ENCODE peak calls at places on chromosomes 7 and 10, in five cellular contexts. B, P, S, F and Y are unnamed samples.

GRCh38 chr7:113752289-113752688 is 166.5 kb downstream of the PPP1R3A start:
- DNase-seq in B (no peak), P (no peak), S (no peak), F (no peak), Y (no peak)

GRCh38 chr7:111852081-111852480 is 289.8 kb upstream of the IMMP2L start:
- DNase-seq in B (no peak), P (no peak), S (no peak), F (no peak), Y (no peak)

GRCh38 chr7:34156336-34156735 is 251.0 kb downstream of the BMPER start:
- DNase-seq in B (no peak), P (no peak), S (no peak), F (no peak), Y (no peak)

GRCh38 chr7:129845972-129846327 is 106.8 kb downstream of the UBE2H start:
- DNase-seq in B (no peak), P (no peak), S (no peak), F (no peak), Y (peak)

GRCh38 chr10:86662186-86663045 is 5.9 kb upstream of the LDB3 start:
- DNase-seq in B (no peak), P (no peak), S (peak), F (no peak), Y (no peak)

GRCh38 chr10:113957013-113957412 is 86.7 kb upstream of the ADRB1 start:
- DNase-seq in B (peak), P (no peak), S (no peak), F (peak), Y (no peak)

GRCh38 chr10:84493951-84494848 is 165.8 kb downstream of the CCSER2 start:
- DNase-seq in B (no peak), P (no peak), S (no peak), F (no peak), Y (peak)

GRCh38 chr7:8125680-8126444 is 136.1 kb downstream of the ICA1 start:
- DNase-seq in B (no peak), P (no peak), S (no peak), F (no peak), Y (no peak)

GRCh38 chr7:140661124-140661523 is 11.6 kb upstream of the ADCK2 start:
- DNase-seq in B (no peak), P (no peak), S (no peak), F (no peak), Y (no peak)

GRCh38 chr7:1920266-1920681 is 250.2 kb downstream of the ELFN1 start:
- DNase-seq in B (no peak), P (no peak), S (peak), F (no peak), Y (no peak)

GRCh38 chr7:79452032-79452494 is 1.4 kb downstream of the MAGI2 start:
- DNase-seq in B (peak), P (peak), S (peak), F (peak), Y (peak)

GRCh38 chr7:1747004-1747801 is 77.1 kb downstream of the ELFN1 start:
- DNase-seq in B (no peak), P (no peak), S (no peak), F (no peak), Y (no peak)

GRCh38 chr10:4254101-4254994 is 469.3 kb upstream of the KLF6 start:
- DNase-seq in B (no peak), P (no peak), S (no peak), F (peak), Y (no peak)

GRCh38 chr10:132757171-132757570 is 28.8 kb downstream of the NKX6-2 start:
- DNase-seq in B (no peak), P (no peak), S (no peak), F (no peak), Y (no peak)

GRCh38 chr7:867001-867405 is 9.4 kb upstream of the GET4 start:
- DNase-seq in B (no peak), P (peak), S (peak), F (peak), Y (peak)

GRCh38 chr10:87925570-87925969 is 62.1 kb downstream of the PTEN start:
- DNase-seq in B (no peak), P (no peak), S (no peak), F (no peak), Y (no peak)

GRCh38 chr10:61136151-61136550 is 192.2 kb upstream of the RHOBTB1 start:
- DNase-seq in B (peak), P (no peak), S (no peak), F (no peak), Y (no peak)

GRCh38 chr7:127447326-127447945 is 54.9 kb upstream of the ZNF800 start:
- DNase-seq in B (peak), P (no peak), S (no peak), F (peak), Y (no peak)

GRCh38 chr7:152366662-152367061 is 69.1 kb downstream of the KMT2C start:
- DNase-seq in B (no peak), P (peak), S (peak), F (no peak), Y (no peak)

GRCh38 chr10:77037735-77038411 is 599.7 kb downstream of the KCNMA1 start:
- DNase-seq in B (no peak), P (no peak), S (no peak), F (no peak), Y (no peak)

GRCh38 chr7:47405921-47406765 is 175.8 kb downstream of the TNS3 start:
- DNase-seq in B (peak), P (peak), S (peak), F (no peak), Y (no peak)

GRCh38 chr10:119030421-119031250 is 1.1 kb downstream of the NANOS1 start:
- DNase-seq in B (peak), P (no peak), S (peak), F (no peak), Y (no peak)

GRCh38 chr10:73808021-73808815 is 3.2 kb downstream of the NDST2 start:
- DNase-seq in B (no peak), P (no peak), S (peak), F (no peak), Y (no peak)

GRCh38 chr7:114554781-114555537 is 140.3 kb downstream of the FOXP2 start:
- DNase-seq in B (no peak), P (no peak), S (no peak), F (no peak), Y (peak)

GRCh38 chr10:115073796-115074195 is 19.4 kb upstream of the ATRNL1 start:
- DNase-seq in B (no peak), P (no peak), S (no peak), F (no peak), Y (no peak)

GRCh38 chr10:94066411-94066810 is 72.7 kb downstream of the PLCE1 start:
- DNase-seq in B (peak), P (no peak), S (no peak), F (no peak), Y (no peak)

GRCh38 chr10:105855791-105856190 is 1214.7 kb downstream of the SORCS3 start:
- DNase-seq in B (no peak), P (no peak), S (no peak), F (no peak), Y (no peak)

GRCh38 chr10:97210576-97210975 is 24.8 kb upstream of the SLIT1 start:
- DNase-seq in B (peak), P (peak), S (peak), F (peak), Y (peak)

GRCh38 chr10:33238643-33239042 is 95.8 kb downstream of the NRP1 start:
- DNase-seq in B (no peak), P (no peak), S (no peak), F (no peak), Y (no peak)

GRCh38 chr10:119997429-119997828 is 104.9 kb downstream of the SEC23IP start:
- DNase-seq in B (no peak), P (no peak), S (no peak), F (no peak), Y (no peak)

GRCh38 chr7:157752832-157753291 is 416.1 kb downstream of the DNAJB6 start:
- DNase-seq in B (no peak), P (no peak), S (no peak), F (no peak), Y (no peak)

GRCh38 chr10:1962025-1962424 is 224.7 kb upstream of the ADARB2 start:
- DNase-seq in B (no peak), P (no peak), S (no peak), F (no peak), Y (no peak)
- TF ChIP-seq CTCF in B (peak), P (no peak), S (no peak), F (no peak), Y (no peak)

DNA sequence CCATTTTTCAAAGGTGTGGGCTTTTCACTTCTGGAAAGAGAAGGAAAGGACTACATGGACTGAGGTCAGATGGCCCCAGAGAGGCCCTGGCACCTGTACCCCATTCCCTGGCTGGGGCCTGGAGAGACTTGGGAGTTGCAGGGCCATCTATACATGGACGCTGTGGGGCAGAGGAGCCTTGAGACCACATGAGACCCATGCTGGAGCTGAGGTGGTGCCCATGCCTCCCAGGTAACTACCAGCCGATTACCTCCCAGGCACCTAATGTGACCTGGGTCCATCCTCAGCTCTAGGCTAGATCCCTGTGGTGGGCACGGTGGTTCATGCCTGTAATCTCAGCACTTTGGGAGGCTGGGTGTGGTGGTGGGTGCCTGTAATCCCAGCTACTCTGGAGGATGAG is 81.3 kb downstream of the GPR26 start:
- DNase-seq in B (no peak), P (no peak), S (no peak), F (no peak), Y (no peak)
- TF ChIP-seq CTCF in B (no peak), P (no peak), S (no peak), F (no peak), Y (no peak)

DNA sequence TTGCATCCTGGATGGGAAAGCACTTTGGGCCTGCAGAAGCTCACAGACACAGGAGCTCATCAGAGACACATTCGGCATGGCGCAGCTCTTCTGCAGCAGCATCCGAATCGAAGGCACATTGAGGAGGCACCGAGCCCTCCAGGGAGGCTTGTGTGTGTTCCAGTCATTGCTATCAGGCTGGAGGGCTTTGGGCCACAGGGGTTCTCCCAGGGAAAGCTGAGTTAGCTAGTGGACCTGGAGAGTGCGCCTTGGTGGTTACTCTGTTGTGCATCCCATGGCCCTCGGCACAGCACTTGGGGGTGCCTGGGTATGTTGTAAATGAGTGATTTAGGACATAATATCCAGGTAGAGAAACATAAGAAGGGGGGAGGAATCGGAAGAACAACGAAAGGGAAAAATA is 388.7 kb upstream of the RNF32 start:
- DNase-seq in B (no peak), P (no peak), S (no peak), F (no peak), Y (no peak)
- TF ChIP-seq CTCF in B (no peak), P (no peak), S (no peak), F (no peak), Y (no peak)

GRCh38 chr7:96921771-96922170 is 83.6 kb upstream of the DLX6 start:
- DNase-seq in B (no peak), P (no peak), S (no peak), F (no peak), Y (no peak)

GRCh38 chr7:96915029-96915428 is 90.3 kb upstream of the DLX6 start:
- DNase-seq in B (no peak), P (no peak), S (no peak), F (no peak), Y (no peak)

GRCh38 chr7:96921231-96921630 is 84.1 kb upstream of the DLX6 start:
- DNase-seq in B (no peak), P (no peak), S (no peak), F (no peak), Y (no peak)

GRCh38 chr7:96920064-96920463 is 85.3 kb upstream of the DLX6 start:
- DNase-seq in B (no peak), P (no peak), S (no peak), F (no peak), Y (no peak)

GRCh38 chr7:96920713-96921112 is 84.6 kb upstream of the DLX6 start:
- DNase-seq in B (no peak), P (no peak), S (no peak), F (no peak), Y (no peak)
- TF ChIP-seq CTCF in B (no peak), P (no peak), S (no peak), F (no peak), Y (no peak)

DNA sequence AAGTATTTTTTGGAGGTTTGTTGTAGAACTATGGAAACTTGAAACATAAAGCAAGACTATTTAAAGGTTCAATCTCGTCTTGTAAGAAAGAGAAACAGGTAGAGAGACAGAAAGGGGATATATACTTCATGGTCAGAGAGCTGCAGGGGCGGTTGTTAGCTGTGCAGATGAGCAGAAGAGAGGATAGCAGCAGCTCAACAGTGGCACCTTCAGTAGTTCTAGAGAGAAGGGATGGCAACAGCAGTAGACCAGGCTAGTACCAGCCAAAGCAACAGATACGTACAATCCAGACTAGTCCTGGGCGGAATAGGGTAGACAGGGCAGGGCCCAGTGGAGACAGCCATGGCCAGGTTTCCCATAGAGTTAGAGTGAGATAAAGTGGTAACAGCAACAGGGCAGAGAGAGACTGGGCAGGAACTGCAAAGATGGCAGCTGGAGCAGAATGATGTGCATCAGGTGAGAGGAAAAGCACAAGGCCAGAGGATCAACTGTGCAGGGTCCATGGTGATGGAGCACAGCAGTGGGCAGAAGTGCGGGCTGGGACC is 145.2 kb downstream of the FRMD4A start:
- DNase-seq in B (peak), P (no peak), S (no peak), F (no peak), Y (no peak)
- TF ChIP-seq CTCF in B (no peak), P (no peak), S (no peak), F (no peak), Y (no peak)